ENCODE peak calls at places on chromosomes 1 and 21, in six cellular contexts. R is HepG2, E is K562, Z is upper lobe of left lung, O is HCT116, J is GM12878. K is an unnamed sample. For H3K27me3, the result is how much of the 10 kb centered on the place peaks cover.

GRCh38 chr1:225919906-225920305 is 4.1 kb downstream of the PYCR2 start:
- ATAC-seq in O (no peak), E (no peak), Z (no peak), J (no peak), R (no peak), K (no peak)

GRCh38 chr1:232851532-232851931 is 46.3 kb downstream of the MAP10 start:
- ATAC-seq in O (no peak), J (no peak), E (no peak), Z (no peak), R (no peak), K (no peak)

GRCh38 chr1:44740179-44740617 is 561 bp downstream of the KIF2C start:
- ATAC-seq in E (peak), J (peak), O (peak), Z (no peak), R (peak), K (no peak)

GRCh38 chr1:215095524-215095923 is 13.0 kb downstream of the KCNK2 start:
- ATAC-seq in J (no peak), O (no peak), Z (no peak), R (no peak), E (no peak), K (no peak)

GRCh38 chr1:220702733-220703704 is 12.9 kb downstream of the C1orf115 start:
- ATAC-seq in J (peak), E (no peak), Z (no peak), O (no peak), R (no peak), K (no peak)

GRCh38 chr1:234683856-234684632 is 74.1 kb upstream of the IRF2BP2 start:
- ATAC-seq in O (peak), Z (peak), J (no peak), E (peak), R (peak), K (peak)

GRCh38 chr1:10451286-10451685 is 1.5 kb downstream of the CORT start:
- ATAC-seq in R (no peak), Z (no peak), J (no peak), O (no peak), E (no peak), K (no peak)

GRCh38 chr1:174266476-174266875 is 107.2 kb downstream of the RABGAP1L start:
- ATAC-seq in J (no peak), O (no peak), Z (no peak), E (peak), R (peak), K (no peak)

GRCh38 chr21:44818636-44819011 is 762 bp upstream of the SUMO3 start:
- ATAC-seq in R (no peak), Z (no peak), O (no peak), J (no peak), E (no peak), K (no peak)

GRCh38 chr1:209354111-209354839 is 229.2 kb upstream of the CAMK1G start:
- ATAC-seq in O (peak), J (peak), R (peak), E (peak), Z (peak), K (peak)

GRCh38 chr1:152479792-152480595 is 30.6 kb upstream of the LCE5A start:
- ATAC-seq in J (peak), R (peak), E (peak), O (peak), Z (no peak), K (no peak)

GRCh38 chr1:75589637-75590036 is 21.3 kb downstream of the SLC44A5 start:
- ATAC-seq in J (no peak), R (no peak), O (no peak), Z (no peak), E (no peak), K (no peak)

GRCh38 chr1:21244986-21245687 is 45.1 kb downstream of the ECE1 start:
- ATAC-seq in E (peak), R (peak), Z (no peak), O (peak), J (peak), K (no peak)

GRCh38 chr21:44896561-44897286 is 23.2 kb upstream of the PTTG1IP start:
- ATAC-seq in R (no peak), O (no peak), Z (no peak), J (no peak), E (no peak), K (no peak)

GRCh38 chr21:22115746-22116145 is 1117.5 kb downstream of the NCAM2 start:
- ATAC-seq in J (no peak), Z (no peak), O (no peak), E (no peak), R (no peak), K (no peak)

GRCh38 chr21:31665397-31665796 is 5.9 kb downstream of the SOD1 start:
- ATAC-seq in Z (no peak), E (peak), O (no peak), R (peak), J (peak), K (no peak)

GRCh38 chr1:9561429-9561828 is 22.2 kb downstream of the SLC25A33 start:
- ATAC-seq in R (no peak), O (no peak), J (no peak), Z (peak), E (peak), K (peak)

GRCh38 chr21:45848805-45849204 is 132.8 kb upstream of the COL6A1 start:
- ATAC-seq in Z (no peak), J (no peak), O (no peak), E (no peak), R (no peak), K (no peak)

GRCh38 chr1:11245904-11246726 is 16.2 kb downstream of the MTOR start:
- ATAC-seq in O (no peak), E (no peak), R (no peak), J (no peak), Z (no peak), K (no peak)

GRCh38 chr1:50427086-50427817 is 4.0 kb upstream of the DMRTA2 start:
- ATAC-seq in O (no peak), Z (no peak), J (no peak), E (peak), R (peak), K (no peak)

GRCh38 chr1:243850368-243851128 is 505 bp upstream of the AKT3 start:
- ATAC-seq in R (peak), E (peak), J (peak), O (peak), Z (peak), K (peak)

GRCh38 chr1:192739476-192740184 is 69.2 kb upstream of the RGS2 start:
- ATAC-seq in O (no peak), Z (no peak), E (peak), J (no peak), R (peak), K (no peak)

GRCh38 chr1:77548285-77548684 is 134.2 kb downstream of the ZZZ3 start:
- ATAC-seq in O (no peak), Z (no peak), R (no peak), J (no peak), E (no peak), K (no peak)

GRCh38 chr1:160907976-160908375 is 23.0 kb upstream of the ITLN1 start:
- ATAC-seq in Z (no peak), R (no peak), O (no peak), E (no peak), J (no peak), K (no peak)

GRCh38 chr1:23556661-23557470 is 2.4 kb downstream of the ID3 start:
- ATAC-seq in O (peak), R (no peak), J (no peak), Z (no peak), E (no peak), K (no peak)

DNA sequence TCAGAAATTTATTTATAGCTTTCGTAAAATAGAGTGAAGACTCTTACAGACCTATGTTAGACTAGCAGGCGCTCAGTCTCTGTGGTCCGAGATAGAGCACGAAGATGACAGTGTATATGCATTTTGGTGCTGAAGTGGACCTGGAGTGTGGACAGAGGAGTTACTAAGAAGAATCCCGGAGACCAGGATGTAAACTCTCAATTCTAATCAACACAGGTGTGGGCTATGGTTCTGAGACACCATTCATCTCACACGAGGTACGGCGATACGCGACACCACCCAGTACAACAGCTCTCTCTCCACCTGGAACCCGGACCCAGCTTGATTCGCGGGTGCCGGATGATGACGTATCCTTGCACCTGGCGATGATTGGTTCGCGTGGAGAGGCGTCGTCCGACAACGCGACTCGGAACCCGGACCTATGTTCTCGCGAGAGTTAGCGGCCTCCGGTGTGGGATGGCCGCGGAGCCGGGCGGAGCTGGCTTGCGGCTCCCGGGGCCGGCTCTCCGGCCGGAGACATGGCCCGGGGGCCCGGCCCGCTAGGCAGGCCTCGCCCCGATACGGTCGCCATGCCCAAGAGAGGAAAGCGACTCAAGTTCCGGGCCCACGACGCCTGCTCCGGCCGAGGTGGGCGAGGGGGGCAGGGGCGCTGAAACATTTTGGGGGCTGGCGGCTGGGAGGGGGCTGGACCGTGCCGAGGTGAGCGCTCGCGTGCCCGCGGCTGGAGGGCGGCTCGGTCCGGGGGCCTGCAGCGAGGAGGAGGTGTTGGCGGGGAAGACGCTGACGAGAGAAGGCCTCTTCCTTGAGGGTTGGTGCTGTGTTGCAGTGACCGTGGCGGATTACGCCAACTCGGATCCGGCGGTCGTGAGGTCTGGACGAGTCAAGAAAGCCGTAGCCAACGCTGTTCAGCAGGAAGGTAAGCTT is at the start of gene TMEM183A:
- ATAC-seq in Z (peak), J (peak), R (peak), O (peak), E (peak), K (peak)
- TF ChIP-seq POLR2A in Z (peak), J (peak), R (peak), O (peak), E (peak), K (peak)

GRCh38 chr1:205935869-205936268 is 7.4 kb downstream of the SLC26A9 start:
- ATAC-seq in E (no peak), Z (peak), O (no peak), R (no peak), J (no peak), K (no peak)

GRCh38 chr1:205934788-205935187 is 8.5 kb downstream of the SLC26A9 start:
- ATAC-seq in E (no peak), J (no peak), O (no peak), R (no peak), Z (peak), K (no peak)

GRCh38 chr1:205938682-205939081 is 4.6 kb downstream of the SLC26A9 start:
- ATAC-seq in R (no peak), Z (no peak), E (no peak), O (no peak), J (no peak), K (no peak)

GRCh38 chr1:205936846-205937707 is 6.2 kb downstream of the SLC26A9 start:
- ATAC-seq in Z (no peak), E (no peak), J (no peak), R (no peak), O (peak), K (no peak)

GRCh38 chr1:205936316-205936715 is 6.9 kb downstream of the SLC26A9 start:
- ATAC-seq in J (no peak), R (no peak), O (no peak), Z (peak), E (no peak), K (no peak)
- H3K27me3 ChIP-seq in J (under half), R (under half), O (under half), Z (under half), E (half or more), K (under half)

GRCh38 chr1:145891143-145891542 is 5.5 kb upstream of the ANKRD35 start:
- ATAC-seq in O (no peak), E (no peak), R (peak), J (no peak), Z (peak), K (no peak)
- TF ChIP-seq POLR2AphosphoS5 in O (no peak), E (no peak), R (no peak), J (no peak), Z (peak), K (no peak)

GRCh38 chr1:112981461-112982233 is 25.7 kb upstream of the SLC16A1 start:
- ATAC-seq in O (no peak), E (no peak), Z (no peak), R (no peak), J (no peak), K (no peak)

GRCh38 chr1:112982328-112982727 is 26.3 kb upstream of the SLC16A1 start:
- ATAC-seq in R (no peak), J (no peak), E (no peak), O (no peak), Z (no peak), K (no peak)

GRCh38 chr1:112985123-112985522 is 29.1 kb upstream of the SLC16A1 start:
- ATAC-seq in E (no peak), O (no peak), R (no peak), J (peak), Z (no peak), K (no peak)

GRCh38 chr1:112983540-112984131 is 27.6 kb upstream of the SLC16A1 start:
- ATAC-seq in E (no peak), R (no peak), Z (no peak), O (no peak), J (peak), K (no peak)

GRCh38 chr1:112982853-112983539 is 27.0 kb upstream of the SLC16A1 start:
- ATAC-seq in R (no peak), J (peak), Z (no peak), O (no peak), E (no peak), K (no peak)
- TF ChIP-seq POLR2A in R (no peak), J (no peak), Z (no peak), O (no peak), E (no peak), K (no peak)

GRCh38 chr1:111963985-111964738 is 25.3 kb downstream of the KCND3 start:
- ATAC-seq in E (no peak), Z (no peak), O (no peak), J (no peak), R (no peak), K (no peak)

GRCh38 chr1:111967886-111968285 is 21.6 kb downstream of the KCND3 start:
- ATAC-seq in E (no peak), Z (no peak), O (no peak), J (no peak), R (no peak), K (no peak)

GRCh38 chr1:111968511-111968910 is 21.0 kb downstream of the KCND3 start:
- ATAC-seq in Z (no peak), E (no peak), J (no peak), O (no peak), R (no peak), K (no peak)

GRCh38 chr1:111965781-111966453 is 23.6 kb downstream of the KCND3 start:
- ATAC-seq in R (no peak), O (no peak), E (no peak), J (no peak), Z (no peak), K (no peak)

DNA sequence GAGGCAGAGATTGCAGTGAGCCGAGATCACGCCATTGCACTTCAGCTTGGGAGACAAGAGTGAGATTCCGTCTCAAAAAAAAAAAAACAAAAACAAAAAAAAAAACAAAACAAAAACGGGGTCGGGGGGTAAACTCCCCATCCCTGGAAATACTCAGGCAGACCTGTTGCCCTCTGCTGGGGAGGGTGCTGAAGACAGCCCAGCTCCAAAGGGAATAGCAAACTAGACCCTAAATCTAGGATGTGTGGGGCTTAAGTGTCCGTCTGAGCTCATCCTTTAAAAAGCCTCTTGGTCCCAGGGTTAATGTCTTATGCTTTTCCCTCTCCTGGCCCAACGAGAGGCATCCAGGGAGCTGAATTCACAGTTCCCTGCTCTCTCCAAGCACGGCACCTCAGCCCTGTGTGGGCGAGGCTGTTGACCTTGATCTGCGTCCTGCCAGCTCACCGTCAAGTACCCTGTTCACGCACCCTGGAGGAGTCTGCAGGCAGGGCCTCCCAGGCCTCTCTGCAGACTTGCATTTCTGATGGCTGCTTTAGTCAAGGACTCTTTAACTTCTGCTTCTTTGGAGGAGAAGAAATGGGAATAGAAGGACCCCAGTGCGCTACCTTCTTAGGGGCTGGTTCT is 22.3 kb downstream of the KCND3 start:
- ATAC-seq in J (no peak), O (no peak), Z (peak), E (no peak), R (peak), K (no peak)
- H3K27me3 ChIP-seq in J (under half), O (half or more), Z (under half), E (under half), R (under half), K (under half)

DNA sequence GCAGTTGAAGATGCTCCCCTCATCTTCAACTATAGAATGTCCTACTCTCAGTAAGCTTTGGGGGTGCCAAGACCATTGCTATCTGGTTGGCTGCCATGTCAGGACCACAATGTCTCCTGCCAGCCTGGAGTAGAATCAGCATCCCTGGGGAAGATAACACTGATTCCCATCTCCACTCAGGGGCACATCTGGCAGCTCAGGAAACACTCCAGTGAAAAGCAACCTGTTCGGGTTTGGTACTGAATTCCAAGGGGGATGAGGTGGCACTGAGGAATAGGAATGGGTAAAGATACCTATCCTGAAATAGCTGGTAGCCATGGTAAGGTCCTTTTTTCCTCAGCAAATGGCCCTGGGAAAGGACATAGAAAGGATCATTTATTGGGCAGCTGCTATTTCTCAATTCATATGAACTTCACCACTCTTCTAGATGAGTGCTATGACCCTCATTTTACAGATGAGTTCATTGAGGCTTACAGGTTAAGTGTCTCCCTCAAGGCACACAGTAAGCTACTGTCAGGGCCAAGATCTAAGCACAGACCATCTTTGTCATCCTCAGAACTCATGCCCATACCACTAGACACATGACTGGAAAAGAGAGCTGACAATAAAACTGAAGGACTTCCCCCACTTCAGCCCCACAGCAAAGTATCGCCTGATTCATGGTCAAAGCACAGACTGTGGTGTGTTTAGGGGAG is 31.4 kb downstream of the AK2 start:
- ATAC-seq in Z (no peak), O (no peak), E (no peak), R (no peak), J (peak), K (no peak)
- TF ChIP-seq POLR2AphosphoS5 in Z (no peak), O (peak), E (peak), R (no peak), J (no peak), K (no peak)

DNA sequence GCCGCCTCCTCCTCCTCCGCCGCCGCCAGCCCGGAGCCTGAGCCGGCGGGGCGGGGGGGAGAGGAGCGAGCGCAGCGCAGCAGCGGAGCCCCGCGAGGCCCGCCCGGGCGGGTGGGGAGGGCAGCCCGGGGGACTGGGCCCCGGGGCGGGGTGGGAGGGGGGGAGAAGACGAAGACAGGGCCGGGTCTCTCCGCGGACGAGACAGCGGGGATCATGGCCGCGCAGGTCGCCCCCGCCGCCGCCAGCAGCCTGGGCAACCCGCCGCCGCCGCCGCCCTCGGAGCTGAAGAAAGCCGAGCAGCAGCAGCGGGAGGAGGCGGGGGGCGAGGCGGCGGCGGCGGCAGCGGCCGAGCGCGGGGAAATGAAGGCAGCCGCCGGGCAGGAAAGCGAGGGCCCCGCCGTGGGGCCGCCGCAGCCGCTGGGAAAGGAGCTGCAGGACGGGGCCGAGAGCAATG is 403 bp downstream of the ARID1A start:
- ATAC-seq in O (peak), R (no peak), E (peak), J (no peak), Z (no peak), K (peak)
- TF ChIP-seq POLR2A in O (peak), R (no peak), E (no peak), J (no peak), Z (no peak), K (no peak)

GRCh38 chr21:41760411-41760810 is 6.4 kb downstream of the RIPK4 start:
- ATAC-seq in E (no peak), R (no peak), J (no peak), O (no peak), Z (no peak), K (no peak)
- H3K27me3 ChIP-seq in E (half or more), R (under half), J (under half), O (under half), Z (under half), K (half or more)

K was measured in gastroesophageal sphincter.